ENCODE peak calls at places on chromosomes 4 and X, in eight cellular contexts. E, M, G, P, X, C, A and R are unnamed samples.
A peak's percentile ranks its signal among the peaks of the same experiment; 100 is the strongest.

GRCh38 chrX:134622056-134622812 is 36.0 kb downstream of the PLAC1 start:
- DNase-seq in M (no peak), G (no peak), E (no peak), C (peak; percentile 83), X (no peak), A (peak; percentile 92), P (no peak), R (peak; percentile 37)

GRCh38 chr4:17688011-17688441 is 73.6 kb downstream of the MED28 start:
- DNase-seq in M (no peak), X (no peak), P (no peak), C (no peak), E (peak; percentile 15), A (no peak), G (no peak), R (no peak)

GRCh38 chr4:43990968-43991367 is 457.6 kb downstream of the KCTD8 start:
- DNase-seq in X (no peak), A (no peak), C (no peak), M (no peak), P (no peak), G (no peak), E (no peak), R (no peak)

GRCh38 chr4:150852237-150852636 is 162.8 kb downstream of the LRBA start:
- DNase-seq in M (no peak), E (no peak), G (no peak), A (no peak), C (no peak), P (no peak), X (no peak), R (no peak)

GRCh38 chr4:22720091-22720490 is 27.4 kb downstream of the GBA3 start:
- DNase-seq in G (no peak), X (no peak), A (no peak), E (no peak), M (no peak), P (no peak), C (no peak), R (no peak)

GRCh38 chr4:845836-846251 is 19.9 kb upstream of the CPLX1 start:
- DNase-seq in G (no peak), E (no peak), X (no peak), P (no peak), M (no peak), C (no peak), A (no peak), R (no peak)

GRCh38 chr4:184782731-184783472 is 42.9 kb downstream of the ACSL1 start:
- DNase-seq in X (no peak), A (no peak), C (no peak), P (no peak), M (no peak), E (no peak), G (no peak), R (no peak)

GRCh38 chrX:21398424-21398823 is 24.2 kb downstream of the CNKSR2 start:
- DNase-seq in C (no peak), A (no peak), E (no peak), M (no peak), G (no peak), P (no peak), X (no peak), R (no peak)

GRCh38 chr4:92847046-92847445 is 543.3 kb downstream of the GRID2 start:
- DNase-seq in G (no peak), A (no peak), P (no peak), E (no peak), X (no peak), M (no peak), C (no peak), R (no peak)

GRCh38 chr4:15042529-15043167 is 40.4 kb downstream of the CPEB2 start:
- DNase-seq in A (peak; percentile 73), E (no peak), X (no peak), M (no peak), G (no peak), C (peak; percentile 4), P (no peak), R (no peak)

GRCh38 chrX:101369687-101370086 is 16.3 kb downstream of the BTK start:
- DNase-seq in M (no peak), A (no peak), P (no peak), X (no peak), C (no peak), G (no peak), E (no peak), R (no peak)
- H3K27ac ChIP-seq in M (no peak overlapping the region), A (no peak overlapping the region), P (no peak overlapping the region), X (no peak overlapping the region), C (no peak overlapping the region), G (no peak overlapping the region), E (no peak overlapping the region), R (no peak overlapping the region)

DNA sequence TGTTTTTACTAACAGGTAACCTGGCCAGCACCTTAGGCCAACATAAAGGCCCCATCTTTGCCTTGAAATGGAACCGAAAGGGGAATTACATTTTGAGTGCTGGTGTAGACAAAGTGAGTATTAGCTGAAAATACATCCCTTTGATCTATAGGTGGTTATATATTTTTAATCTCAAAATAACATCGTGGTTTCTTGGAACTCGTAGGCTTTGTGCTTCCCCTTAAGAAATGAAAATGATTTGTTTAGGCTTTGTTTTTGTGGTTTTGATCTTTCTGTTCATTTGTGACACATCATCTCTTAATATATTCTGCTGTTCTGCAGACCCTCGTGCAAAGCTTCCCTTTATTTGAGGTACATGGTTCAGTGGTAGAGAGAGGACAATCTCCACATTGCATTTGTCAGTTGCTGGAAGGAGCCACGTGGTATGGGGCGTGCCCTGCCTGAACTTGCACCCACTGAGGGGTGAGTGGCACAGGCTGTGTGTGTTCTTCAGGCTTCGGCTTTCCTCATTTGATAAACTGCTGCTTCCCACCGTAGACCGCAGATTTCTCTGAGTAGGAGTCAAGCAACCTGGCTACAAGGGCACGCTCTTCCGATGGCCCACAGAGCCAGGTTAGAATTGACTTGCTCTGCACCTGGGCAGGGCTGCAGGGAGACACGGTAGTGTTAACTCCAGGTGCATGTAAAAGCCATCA is 72.2 kb downstream of the GPR143 start:
- DNase-seq in E (no peak), G (no peak), C (no peak), M (no peak), X (no peak), A (no peak), P (no peak), R (no peak)
- H3K27ac ChIP-seq in E (no peak overlapping the region), G (no peak overlapping the region), C (no peak overlapping the region), M (no peak overlapping the region), X (no peak overlapping the region), A (no peak overlapping the region), P (no peak overlapping the region), R (no peak overlapping the region)

GRCh38 chr4:147550626-147551250 is 66.5 kb upstream of the TMEM184C start:
- DNase-seq in M (no peak), C (no peak), E (no peak), P (no peak), G (no peak), X (no peak), A (peak; percentile 5), R (no peak)

GRCh38 chr4:147546341-147546740 is 65.4 kb downstream of the EDNRA start:
- DNase-seq in X (no peak), E (no peak), A (peak; percentile 63), M (no peak), P (no peak), G (no peak), C (peak; percentile 57), R (peak; percentile 63)

GRCh38 chr4:147543039-147543438 is 62.1 kb downstream of the EDNRA start:
- DNase-seq in P (no peak), G (no peak), E (no peak), A (no peak), C (no peak), X (no peak), M (no peak), R (no peak)

GRCh38 chr4:147548251-147548650 is 67.4 kb downstream of the EDNRA start:
- DNase-seq in E (no peak), X (no peak), P (no peak), M (no peak), A (no peak), G (no peak), C (no peak), R (no peak)

GRCh38 chr4:147547314-147548056 is 66.6 kb downstream of the EDNRA start:
- DNase-seq in P (no peak), M (no peak), C (no peak), E (no peak), X (no peak), A (no peak), G (no peak), R (no peak)
- H3K27ac ChIP-seq in P (no peak overlapping the region), M (no peak overlapping the region), C (no peak overlapping the region), E (no peak overlapping the region), X (no peak overlapping the region), A (no peak overlapping the region), G (no peak overlapping the region), R (peak overlapping the region; percentile 61)

GRCh38 chr4:101885574-101885973 is 95.0 kb downstream of the BANK1 start:
- DNase-seq in E (no peak), X (no peak), M (no peak), C (no peak), A (no peak), G (no peak), P (no peak), R (peak; percentile 27)

GRCh38 chr4:101888472-101888871 is 97.9 kb downstream of the BANK1 start:
- DNase-seq in E (no peak), C (no peak), X (no peak), M (no peak), G (no peak), A (no peak), P (no peak), R (no peak)
- H3K27ac ChIP-seq in E (no peak overlapping the region), C (no peak overlapping the region), X (no peak overlapping the region), M (no peak overlapping the region), G (no peak overlapping the region), A (no peak overlapping the region), P (no peak overlapping the region), R (no peak overlapping the region)

DNA sequence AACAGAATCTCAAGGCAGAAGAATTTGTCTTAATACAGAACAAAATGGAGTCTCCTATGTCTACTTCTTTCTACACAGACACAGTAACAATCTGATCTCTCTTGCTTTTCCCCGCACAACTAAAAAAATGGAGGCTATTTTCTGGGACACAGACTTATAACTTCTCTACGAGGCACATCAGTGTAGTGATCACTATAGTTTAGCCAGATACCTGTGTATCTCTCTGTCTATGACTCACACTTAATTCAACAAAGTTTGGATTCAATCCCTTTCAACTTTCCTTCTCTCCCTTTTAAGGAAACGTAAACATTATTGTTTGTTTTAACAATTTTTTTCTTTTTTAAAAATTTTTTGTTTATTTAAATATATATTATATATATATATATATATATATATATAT is 29.4 kb downstream of the APELA start:
- DNase-seq in X (no peak), C (no peak), E (no peak), A (no peak), P (no peak), G (no peak), M (no peak), R (no peak)
- H3K27ac ChIP-seq in X (no peak overlapping the region), C (no peak overlapping the region), E (no peak overlapping the region), A (no peak overlapping the region), P (no peak overlapping the region), G (no peak overlapping the region), M (no peak overlapping the region), R (no peak overlapping the region)

GRCh38 chr4:86451560-86452322 is 91.9 kb upstream of the MAPK10 start:
- DNase-seq in P (no peak), X (no peak), A (no peak), C (peak; percentile 64), E (no peak), G (no peak), M (no peak), R (no peak)
- H3K27ac ChIP-seq in P (peak overlapping the region; percentile 71), X (no peak overlapping the region), A (no peak overlapping the region), C (no peak overlapping the region), E (peak overlapping the region; percentile 75), G (no peak overlapping the region), M (peak overlapping the region; percentile 59), R (peak overlapping the region; percentile 69)

GRCh38 chr4:8394806-8395205 is 45.7 kb downstream of the ACOX3 start:
- DNase-seq in A (no peak), C (no peak), G (no peak), M (no peak), P (no peak), E (no peak), X (no peak), R (no peak)
- H3K27ac ChIP-seq in A (no peak overlapping the region), C (no peak overlapping the region), G (no peak overlapping the region), M (peak overlapping the region; percentile 61), P (peak overlapping the region; percentile 75), E (peak overlapping the region; percentile 17), X (no peak overlapping the region), R (no peak overlapping the region)